ENCODE peak calls at places on chromosomes 16 and 17, in nine cellular contexts. One of them, this sample, is unnamed.

GRCh38 chr16:29814592-29814991 is 1.4 kb upstream of the PAGR1 start:
- DNase-seq in GM12865: no peak
- DNase-seq in AG04449: no peak
- DNase-seq in GM12864: no peak
- DNase-seq in breast epithelium: no peak
- DNase-seq in fibroblast of lung: no peak
- DNase-seq in heart left ventricle: no peak
- DNase-seq in BE2C: no peak
- DNase-seq in suprapubic skin: no peak
- DNase-seq in this sample: no peak

GRCh38 chr17:55768946-55769624 is 18.2 kb downstream of the PCTP start:
- DNase-seq in suprapubic skin: no peak
- DNase-seq in breast epithelium: no peak
- DNase-seq in BE2C: peak
- DNase-seq in GM12865: no peak
- DNase-seq in AG04449: no peak
- DNase-seq in heart left ventricle: no peak
- DNase-seq in GM12864: no peak
- DNase-seq in fibroblast of lung: peak
- DNase-seq in this sample: peak

GRCh38 chr17:50944054-50944901 is 78.1 kb upstream of the TOB1 start:
- DNase-seq in GM12864: no peak
- DNase-seq in heart left ventricle: peak
- DNase-seq in GM12865: peak
- DNase-seq in BE2C: peak
- DNase-seq in AG04449: no peak
- DNase-seq in fibroblast of lung: peak
- DNase-seq in suprapubic skin: peak
- DNase-seq in breast epithelium: peak
- DNase-seq in this sample: peak

GRCh38 chr17:38416840-38417209 is 11.4 kb upstream of the ARHGAP23 start:
- DNase-seq in BE2C: no peak
- DNase-seq in AG04449: no peak
- DNase-seq in suprapubic skin: no peak
- DNase-seq in GM12864: no peak
- DNase-seq in heart left ventricle: no peak
- DNase-seq in GM12865: no peak
- DNase-seq in breast epithelium: no peak
- DNase-seq in fibroblast of lung: no peak
- DNase-seq in this sample: no peak

GRCh38 chr17:38701504-38702165 is 3.4 kb upstream of the MLLT6 start:
- DNase-seq in fibroblast of lung: no peak
- DNase-seq in suprapubic skin: peak
- DNase-seq in breast epithelium: no peak
- DNase-seq in GM12865: peak
- DNase-seq in AG04449: no peak
- DNase-seq in heart left ventricle: no peak
- DNase-seq in GM12864: peak
- DNase-seq in BE2C: no peak
- DNase-seq in this sample: peak

GRCh38 chr17:40291311-40291710 is 3.6 kb downstream of the CDC6 start:
- DNase-seq in breast epithelium: no peak
- DNase-seq in GM12865: no peak
- DNase-seq in heart left ventricle: peak
- DNase-seq in AG04449: no peak
- DNase-seq in BE2C: no peak
- DNase-seq in fibroblast of lung: no peak
- DNase-seq in suprapubic skin: no peak
- DNase-seq in GM12864: no peak
- DNase-seq in this sample: no peak

GRCh38 chr16:85954927-85955539 is 56.1 kb downstream of the IRF8 start:
- DNase-seq in fibroblast of lung: no peak
- DNase-seq in heart left ventricle: peak
- DNase-seq in suprapubic skin: no peak
- DNase-seq in BE2C: no peak
- DNase-seq in breast epithelium: no peak
- DNase-seq in GM12865: no peak
- DNase-seq in AG04449: no peak
- DNase-seq in GM12864: no peak
- DNase-seq in this sample: no peak

GRCh38 chr17:79543566-79543965 is 67.3 kb downstream of the RBFOX3 start:
- DNase-seq in heart left ventricle: no peak
- DNase-seq in GM12865: no peak
- DNase-seq in AG04449: no peak
- DNase-seq in fibroblast of lung: no peak
- DNase-seq in breast epithelium: no peak
- DNase-seq in BE2C: no peak
- DNase-seq in suprapubic skin: no peak
- DNase-seq in GM12864: no peak
- DNase-seq in this sample: no peak

GRCh38 chr16:83095926-83096692 is 469.3 kb downstream of the CDH13 start:
- DNase-seq in AG04449: no peak
- DNase-seq in fibroblast of lung: peak
- DNase-seq in heart left ventricle: no peak
- DNase-seq in BE2C: no peak
- DNase-seq in breast epithelium: no peak
- DNase-seq in GM12865: no peak
- DNase-seq in GM12864: no peak
- DNase-seq in suprapubic skin: no peak
- DNase-seq in this sample: no peak

GRCh38 chr16:59459811-59460210 is 725.7 kb upstream of the GOT2 start:
- DNase-seq in AG04449: no peak
- DNase-seq in GM12864: no peak
- DNase-seq in breast epithelium: no peak
- DNase-seq in heart left ventricle: no peak
- DNase-seq in BE2C: no peak
- DNase-seq in suprapubic skin: no peak
- DNase-seq in fibroblast of lung: peak
- DNase-seq in GM12865: no peak
- DNase-seq in this sample: no peak

GRCh38 chr16:85195271-85195647 is 83.0 kb upstream of the CIBAR2 start:
- DNase-seq in breast epithelium: no peak
- DNase-seq in fibroblast of lung: no peak
- DNase-seq in heart left ventricle: no peak
- DNase-seq in GM12864: no peak
- DNase-seq in AG04449: no peak
- DNase-seq in BE2C: no peak
- DNase-seq in GM12865: no peak
- DNase-seq in suprapubic skin: no peak
- DNase-seq in this sample: no peak

GRCh38 chr17:64411999-64412771 is 21.5 kb upstream of the PECAM1 start:
- DNase-seq in heart left ventricle: peak
- DNase-seq in GM12864: no peak
- DNase-seq in breast epithelium: no peak
- DNase-seq in suprapubic skin: peak
- DNase-seq in fibroblast of lung: peak
- DNase-seq in GM12865: no peak
- DNase-seq in BE2C: no peak
- DNase-seq in AG04449: no peak
- DNase-seq in this sample: peak

GRCh38 chr16:12639044-12639443 is 164.6 kb downstream of the CPPED1 start:
- DNase-seq in fibroblast of lung: no peak
- DNase-seq in suprapubic skin: no peak
- DNase-seq in BE2C: no peak
- DNase-seq in breast epithelium: no peak
- DNase-seq in AG04449: peak
- DNase-seq in GM12865: no peak
- DNase-seq in heart left ventricle: no peak
- DNase-seq in GM12864: no peak
- DNase-seq in this sample: peak

GRCh38 chr17:31495049-31495885 is 103.8 kb downstream of the RAB11FIP4 start:
- DNase-seq in breast epithelium: no peak
- DNase-seq in AG04449: no peak
- DNase-seq in BE2C: no peak
- DNase-seq in suprapubic skin: no peak
- DNase-seq in fibroblast of lung: no peak
- DNase-seq in heart left ventricle: peak
- DNase-seq in GM12864: no peak
- DNase-seq in GM12865: no peak
- DNase-seq in this sample: no peak
- H3K4me3 ChIP-seq in breast epithelium: no peak
- H3K4me3 ChIP-seq in AG04449: no peak
- H3K4me3 ChIP-seq in BE2C: no peak
- H3K4me3 ChIP-seq in suprapubic skin: no peak
- H3K4me3 ChIP-seq in fibroblast of lung: no peak
- H3K4me3 ChIP-seq in heart left ventricle: no peak
- H3K4me3 ChIP-seq in GM12864: no peak
- H3K4me3 ChIP-seq in GM12865: no peak
- H3K4me3 ChIP-seq in this sample: no peak

GRCh38 chr17:17493249-17493985 is 2.8 kb downstream of the RASD1 start:
- DNase-seq in heart left ventricle: peak
- DNase-seq in suprapubic skin: peak
- DNase-seq in AG04449: no peak
- DNase-seq in BE2C: no peak
- DNase-seq in breast epithelium: peak
- DNase-seq in fibroblast of lung: no peak
- DNase-seq in GM12864: no peak
- DNase-seq in GM12865: no peak
- DNase-seq in this sample: no peak
- TF ChIP-seq CTCF in heart left ventricle: no peak
- TF ChIP-seq CTCF in suprapubic skin: no peak
- TF ChIP-seq CTCF in AG04449: no peak
- TF ChIP-seq CTCF in BE2C: no peak
- TF ChIP-seq CTCF in breast epithelium: no peak
- TF ChIP-seq CTCF in fibroblast of lung: no peak
- TF ChIP-seq CTCF in GM12864: no peak
- TF ChIP-seq CTCF in GM12865: no peak
- TF ChIP-seq CTCF in this sample: no peak

GRCh38 chr16:11405331-11406176 is 60.3 kb downstream of the RMI2 start:
- DNase-seq in heart left ventricle: peak
- DNase-seq in GM12864: no peak
- DNase-seq in BE2C: peak
- DNase-seq in GM12865: peak
- DNase-seq in breast epithelium: no peak
- DNase-seq in fibroblast of lung: peak
- DNase-seq in AG04449: no peak
- DNase-seq in suprapubic skin: no peak
- DNase-seq in this sample: no peak
- H3K4me3 ChIP-seq in heart left ventricle: no peak
- H3K4me3 ChIP-seq in GM12864: no peak
- H3K4me3 ChIP-seq in BE2C: no peak
- H3K4me3 ChIP-seq in GM12865: no peak
- H3K4me3 ChIP-seq in breast epithelium: no peak
- H3K4me3 ChIP-seq in fibroblast of lung: no peak
- H3K4me3 ChIP-seq in AG04449: no peak
- H3K4me3 ChIP-seq in suprapubic skin: no peak
- H3K4me3 ChIP-seq in this sample: no peak

GRCh38 chr17:67800495-67800928 is 24.8 kb upstream of the BPTF start:
- DNase-seq in suprapubic skin: peak
- DNase-seq in GM12865: peak
- DNase-seq in GM12864: peak
- DNase-seq in AG04449: peak
- DNase-seq in heart left ventricle: peak
- DNase-seq in breast epithelium: peak
- DNase-seq in fibroblast of lung: peak
- DNase-seq in BE2C: peak
- DNase-seq in this sample: peak

GRCh38 chr17:67801626-67802175 is 23.6 kb upstream of the BPTF start:
- DNase-seq in AG04449: no peak
- DNase-seq in GM12865: peak
- DNase-seq in suprapubic skin: no peak
- DNase-seq in fibroblast of lung: no peak
- DNase-seq in BE2C: no peak
- DNase-seq in GM12864: no peak
- DNase-seq in heart left ventricle: no peak
- DNase-seq in breast epithelium: no peak
- DNase-seq in this sample: no peak
- TF ChIP-seq CTCF in AG04449: no peak
- TF ChIP-seq CTCF in GM12865: peak
- TF ChIP-seq CTCF in suprapubic skin: no peak
- TF ChIP-seq CTCF in fibroblast of lung: no peak
- TF ChIP-seq CTCF in BE2C: no peak
- TF ChIP-seq CTCF in GM12864: peak
- TF ChIP-seq CTCF in heart left ventricle: no peak
- TF ChIP-seq CTCF in breast epithelium: no peak
- TF ChIP-seq CTCF in this sample: no peak

GRCh38 chr16:88967800-88968588 is 9.0 kb downstream of the CBFA2T3 start:
- DNase-seq in suprapubic skin: no peak
- DNase-seq in GM12865: peak
- DNase-seq in breast epithelium: no peak
- DNase-seq in GM12864: peak
- DNase-seq in fibroblast of lung: no peak
- DNase-seq in AG04449: no peak
- DNase-seq in BE2C: no peak
- DNase-seq in heart left ventricle: no peak
- DNase-seq in this sample: no peak
- H3K4me3 ChIP-seq in suprapubic skin: no peak
- H3K4me3 ChIP-seq in GM12865: peak
- H3K4me3 ChIP-seq in breast epithelium: peak
- H3K4me3 ChIP-seq in GM12864: peak
- H3K4me3 ChIP-seq in fibroblast of lung: no peak
- H3K4me3 ChIP-seq in AG04449: no peak
- H3K4me3 ChIP-seq in BE2C: no peak
- H3K4me3 ChIP-seq in heart left ventricle: no peak
- H3K4me3 ChIP-seq in this sample: no peak

GRCh38 chr17:30310562-30310961 is 18.8 kb upstream of the BLMH start:
- DNase-seq in breast epithelium: no peak
- DNase-seq in heart left ventricle: no peak
- DNase-seq in BE2C: no peak
- DNase-seq in GM12864: no peak
- DNase-seq in AG04449: no peak
- DNase-seq in fibroblast of lung: no peak
- DNase-seq in suprapubic skin: no peak
- DNase-seq in GM12865: no peak
- DNase-seq in this sample: no peak
- TF ChIP-seq CTCF in breast epithelium: no peak
- TF ChIP-seq CTCF in heart left ventricle: no peak
- TF ChIP-seq CTCF in BE2C: no peak
- TF ChIP-seq CTCF in GM12864: no peak
- TF ChIP-seq CTCF in AG04449: no peak
- TF ChIP-seq CTCF in fibroblast of lung: no peak
- TF ChIP-seq CTCF in suprapubic skin: no peak
- TF ChIP-seq CTCF in GM12865: no peak
- TF ChIP-seq CTCF in this sample: no peak

This sample was measured in foreskin fibroblast.